ENCODE peak calls at places on chromosomes 16 and 17, in seven cellular contexts. L is hepatocyte; D is body of pancreas; S is iPS DF 6.9; V is H9; C is thoracic aorta; O is CD4-positive, alpha-beta memory T cell. F is an unnamed sample.

GRCh38 chr17:69462882-69463281 is 48.4 kb downstream of the MAP2K6 start:
- DNase-seq in O (no peak), S (no peak), V (no peak), D (no peak), C (no peak), L (no peak), F (no peak)

GRCh38 chr17:46859996-46860395 is 8.6 kb downstream of the WNT9B start:
- DNase-seq in C (no peak), S (no peak), V (no peak), O (no peak), L (no peak), D (no peak), F (no peak)

GRCh38 chr17:49387374-49388289 is 25.6 kb upstream of the ZNF652 start:
- DNase-seq in V (no peak), S (no peak), O (no peak), C (no peak), D (no peak), L (no peak), F (no peak)

GRCh38 chr16:82761858-82762257 is 135.1 kb downstream of the CDH13 start:
- DNase-seq in D (no peak), O (no peak), V (no peak), C (no peak), L (no peak), S (no peak), F (no peak)

GRCh38 chr16:77913738-77914263 is 108.5 kb upstream of the CLEC3A start:
- DNase-seq in L (no peak), C (no peak), S (no peak), O (no peak), V (no peak), D (no peak), F (no peak)

GRCh38 chr17:66494023-66494803 is 191.8 kb downstream of the PRKCA start:
- DNase-seq in D (no peak), O (no peak), V (no peak), L (no peak), S (no peak), C (no peak), F (no peak)

GRCh38 chr16:84769416-84769815 is 50.4 kb upstream of the CRISPLD2 start:
- DNase-seq in V (no peak), D (no peak), O (no peak), C (no peak), L (no peak), S (no peak), F (no peak)

GRCh38 chr17:64765191-64765889 is 103.2 kb upstream of the SMURF2 start:
- DNase-seq in L (no peak), S (no peak), O (no peak), V (no peak), C (no peak), D (no peak), F (no peak)

GRCh38 chr16:73289232-73289631 is 241.3 kb upstream of the ZFHX3 start:
- DNase-seq in S (no peak), C (no peak), O (no peak), L (no peak), V (no peak), D (no peak), F (no peak)

GRCh38 chr17:4479982-4480751 is 18.5 kb upstream of the SPNS2 start:
- DNase-seq in C (no peak), S (no peak), D (peak; percentile 40), L (no peak), V (no peak), O (no peak), F (no peak)

GRCh38 chr17:35540589-35541404 is 3.3 kb upstream of the SLFN12L start:
- DNase-seq in S (no peak), L (no peak), O (peak; percentile 54), D (no peak), V (no peak), C (no peak), F (no peak)

GRCh38 chr16:56119138-56119537 is 72.2 kb upstream of the GNAO1 start:
- DNase-seq in L (no peak), O (no peak), D (no peak), S (no peak), V (no peak), C (no peak), F (no peak)

GRCh38 chr16:69316595-69317034 is 5.5 kb downstream of the VPS4A start:
- DNase-seq in L (no peak), V (no peak), C (no peak), D (peak; percentile 79), S (no peak), O (no peak), F (no peak)

GRCh38 chr16:76946879-76947278 is 244.1 kb upstream of the MON1B start:
- DNase-seq in O (no peak), V (no peak), S (no peak), L (peak; percentile 61), C (no peak), D (no peak), F (no peak)

GRCh38 chr17:18225562-18226283 is at the start of gene LLGL1:
- DNase-seq in L (no peak), D (no peak), V (no peak), C (no peak), S (no peak), O (peak; percentile 16), F (no peak)

GRCh38 chr17:68389041-68389440 is 68.3 kb downstream of the WIPI1 start:
- DNase-seq in O (no peak), L (no peak), C (no peak), S (no peak), D (no peak), V (peak; percentile 25), F (no peak)

GRCh38 chr17:2779545-2779944 is 16.7 kb upstream of the RAP1GAP2 start:
- DNase-seq in V (no peak), L (no peak), D (no peak), S (no peak), C (no peak), O (no peak), F (no peak)

GRCh38 chr17:2780256-2780655 is 16.0 kb upstream of the RAP1GAP2 start:
- DNase-seq in D (no peak), O (no peak), L (no peak), S (no peak), C (no peak), V (no peak), F (no peak)

GRCh38 chr17:2783310-2784030 is 12.8 kb upstream of the RAP1GAP2 start:
- DNase-seq in L (no peak), V (no peak), D (no peak), C (no peak), S (no peak), O (no peak), F (no peak)

GRCh38 chr17:2780931-2781454 is 15.2 kb upstream of the RAP1GAP2 start:
- DNase-seq in L (no peak), S (no peak), O (no peak), D (no peak), V (no peak), C (no peak), F (no peak)

DNA sequence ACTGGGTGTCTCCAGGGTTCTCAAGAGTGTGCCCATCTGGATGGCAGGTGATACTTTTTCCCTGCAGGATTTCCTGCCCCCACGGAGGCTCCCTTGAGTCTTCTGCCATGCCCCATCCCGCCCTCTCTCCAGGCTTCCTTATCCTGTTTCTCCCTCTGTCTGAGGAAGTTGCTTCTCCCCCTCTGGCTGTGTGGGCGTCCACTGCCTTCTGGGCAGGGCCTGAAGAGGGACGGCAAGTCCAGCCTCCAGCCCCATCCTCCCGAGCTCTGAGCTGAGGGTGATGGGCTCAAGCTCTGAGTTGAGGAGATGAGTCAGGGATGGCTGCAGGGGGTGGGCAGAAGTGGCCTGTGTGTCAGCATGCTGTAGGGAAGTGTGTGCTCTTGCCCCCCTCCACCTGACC is 14.2 kb upstream of the RAP1GAP2 start:
- DNase-seq in O (no peak), S (no peak), V (no peak), L (no peak), D (no peak), C (no peak), F (no peak)
- H3K4me1 ChIP-seq in O (peaks cover 15% of the 10 kb centered on the region), S (no peaks in the 10 kb centered on the region), V (no peaks in the 10 kb centered on the region), L (no peaks in the 10 kb centered on the region), D (peaks cover 1% of the 10 kb centered on the region), C (no peaks in the 10 kb centered on the region), F (peaks cover under 1% of the 10 kb centered on the region)

DNA sequence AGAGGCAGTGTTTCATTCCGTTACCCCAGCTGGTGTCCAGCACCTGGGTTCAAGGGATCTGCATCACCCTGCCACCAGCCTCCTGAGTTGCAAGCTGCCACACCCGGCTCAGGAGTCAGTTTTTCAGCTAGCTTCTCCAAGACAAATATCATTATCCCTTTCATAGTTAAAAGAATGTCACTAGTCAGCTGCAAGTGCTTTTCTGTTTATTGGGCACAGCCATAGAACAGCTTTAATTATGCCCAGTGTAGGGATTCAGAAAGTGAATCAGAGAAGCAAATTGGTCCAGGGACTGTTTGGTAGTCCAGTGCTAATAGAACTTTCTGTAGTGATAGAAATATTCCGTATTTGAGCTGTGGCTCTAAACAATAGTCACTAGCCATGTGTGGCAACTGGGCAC is 2.9 kb upstream of the AOC3 start:
- DNase-seq in S (no peak), C (no peak), O (no peak), V (no peak), L (no peak), D (peak; percentile 5), F (no peak)
- H3K4me1 ChIP-seq in S (no peaks in the 10 kb centered on the region), C (peaks cover 35% of the 10 kb centered on the region), O (no peaks in the 10 kb centered on the region), V (no peaks in the 10 kb centered on the region), L (no peaks in the 10 kb centered on the region), D (peaks cover 14% of the 10 kb centered on the region), F (no peaks in the 10 kb centered on the region)

GRCh38 chr17:17109896-17110295 is 67.6 kb downstream of the MPRIP start:
- DNase-seq in O (peak; percentile 63), C (no peak), S (no peak), V (no peak), L (no peak), D (no peak), F (peak; percentile 41)

GRCh38 chr17:17109231-17109630 is 67.0 kb downstream of the MPRIP start:
- DNase-seq in O (peak; percentile 39), C (no peak), D (no peak), L (no peak), V (no peak), S (no peak), F (no peak)

GRCh38 chr17:17107891-17108680 is 65.8 kb downstream of the MPRIP start:
- DNase-seq in L (no peak), O (no peak), C (no peak), V (no peak), S (no peak), D (no peak), F (no peak)

GRCh38 chr17:17107281-17107680 is 65.0 kb downstream of the MPRIP start:
- DNase-seq in L (no peak), O (no peak), S (no peak), V (no peak), D (no peak), C (no peak), F (no peak)

GRCh38 chr17:17108681-17109049 is 66.4 kb downstream of the MPRIP start:
- DNase-seq in O (no peak), C (no peak), S (no peak), D (no peak), L (no peak), V (no peak), F (peak; percentile 41)
- H3K4me1 ChIP-seq in O (peaks cover 70% of the 10 kb centered on the region), C (peaks cover 43% of the 10 kb centered on the region), S (peaks cover 2% of the 10 kb centered on the region), D (peaks cover 60% of the 10 kb centered on the region), L (peaks cover 31% of the 10 kb centered on the region), V (no peaks in the 10 kb centered on the region), F (peaks cover 98% of the 10 kb centered on the region)

GRCh38 chr16:68090109-68090508 is 4.9 kb downstream of the NFATC3 start:
- DNase-seq in D (no peak), S (no peak), L (no peak), O (no peak), C (no peak), V (no peak), F (no peak)
- H3K4me1 ChIP-seq in D (peaks cover 46% of the 10 kb centered on the region), S (peaks cover 2% of the 10 kb centered on the region), L (peaks cover 22% of the 10 kb centered on the region), O (peaks cover 80% of the 10 kb centered on the region), C (peaks cover 65% of the 10 kb centered on the region), V (peaks cover 5% of the 10 kb centered on the region), F (peaks cover 43% of the 10 kb centered on the region)